ENCODE peak calls at places on chromosomes 13 and 19, in eight cellular contexts. One of them, this sample, is unnamed.

GRCh38 chr13:73961181-73961580 is 173.0 kb downstream of the KLF12 start:
- DNase-seq in tibial artery: no peak
- DNase-seq in spleen: no peak
- DNase-seq in psoas muscle: no peak
- DNase-seq in neural progenitor cell: no peak
- DNase-seq in NT2/D1: no peak
- DNase-seq in GM23338: no peak
- DNase-seq in heart left ventricle: no peak
- DNase-seq in this sample: no peak

GRCh38 chr13:95296326-95296939 is 4.8 kb downstream of the ABCC4 start:
- DNase-seq in tibial artery: no peak
- DNase-seq in psoas muscle: peak; percentile 42
- DNase-seq in GM23338: peak; percentile 80
- DNase-seq in heart left ventricle: peak; percentile 28
- DNase-seq in NT2/D1: peak; percentile 28
- DNase-seq in spleen: no peak
- DNase-seq in neural progenitor cell: peak; percentile 65
- DNase-seq in this sample: peak; percentile 51

GRCh38 chr19:37691881-37692504 is 27.6 kb downstream of the ZNF607 start:
- DNase-seq in psoas muscle: peak; percentile 85
- DNase-seq in tibial artery: peak; percentile 86
- DNase-seq in GM23338: peak; percentile 93
- DNase-seq in heart left ventricle: peak; percentile 87
- DNase-seq in neural progenitor cell: peak; percentile 91
- DNase-seq in spleen: peak; percentile 95
- DNase-seq in NT2/D1: no peak
- DNase-seq in this sample: peak; percentile 96

GRCh38 chr19:18710986-18711751 is 27.7 kb downstream of the CRTC1 start:
- DNase-seq in spleen: no peak
- DNase-seq in NT2/D1: no peak
- DNase-seq in heart left ventricle: peak; percentile 31
- DNase-seq in tibial artery: peak; percentile 81
- DNase-seq in GM23338: peak; percentile 41
- DNase-seq in psoas muscle: peak; percentile 66
- DNase-seq in neural progenitor cell: no peak
- DNase-seq in this sample: no peak

GRCh38 chr13:45337803-45338202 is 3.2 kb downstream of the TPT1 start:
- DNase-seq in tibial artery: no peak
- DNase-seq in neural progenitor cell: no peak
- DNase-seq in heart left ventricle: no peak
- DNase-seq in GM23338: no peak
- DNase-seq in spleen: no peak
- DNase-seq in NT2/D1: no peak
- DNase-seq in psoas muscle: no peak
- DNase-seq in this sample: no peak

GRCh38 chr19:55626350-55626749 is 2.0 kb upstream of the ZNF784 start:
- DNase-seq in spleen: no peak
- DNase-seq in tibial artery: no peak
- DNase-seq in heart left ventricle: no peak
- DNase-seq in neural progenitor cell: no peak
- DNase-seq in NT2/D1: no peak
- DNase-seq in GM23338: no peak
- DNase-seq in psoas muscle: no peak
- DNase-seq in this sample: no peak

GRCh38 chr13:34216251-34216650 is 398.3 kb downstream of the RFC3 start:
- DNase-seq in heart left ventricle: no peak
- DNase-seq in tibial artery: no peak
- DNase-seq in GM23338: no peak
- DNase-seq in psoas muscle: no peak
- DNase-seq in neural progenitor cell: no peak
- DNase-seq in NT2/D1: no peak
- DNase-seq in spleen: no peak
- DNase-seq in this sample: no peak

GRCh38 chr19:35451278-35452096 is 3.4 kb downstream of the FFAR2 start:
- DNase-seq in tibial artery: no peak
- DNase-seq in psoas muscle: no peak
- DNase-seq in GM23338: no peak
- DNase-seq in spleen: no peak
- DNase-seq in NT2/D1: no peak
- DNase-seq in neural progenitor cell: no peak
- DNase-seq in heart left ventricle: no peak
- DNase-seq in this sample: no peak

GRCh38 chr19:35124098-35125060 is 8.8 kb downstream of the FXYD3 start:
- DNase-seq in spleen: peak; percentile 95
- DNase-seq in tibial artery: peak; percentile 97
- DNase-seq in GM23338: peak; percentile 64
- DNase-seq in neural progenitor cell: peak; percentile 33
- DNase-seq in heart left ventricle: peak; percentile 95
- DNase-seq in psoas muscle: peak; percentile 94
- DNase-seq in NT2/D1: peak; percentile 70
- DNase-seq in this sample: peak; percentile 94

GRCh38 chr19:38850976-38851621 is 1.3 kb upstream of the HNRNPL start:
- DNase-seq in psoas muscle: no peak
- DNase-seq in NT2/D1: no peak
- DNase-seq in neural progenitor cell: peak; percentile 80
- DNase-seq in GM23338: peak; percentile 65
- DNase-seq in heart left ventricle: peak; percentile 44
- DNase-seq in tibial artery: peak; percentile 75
- DNase-seq in spleen: peak; percentile 92
- DNase-seq in this sample: no peak

GRCh38 chr19:2603320-2603719 is 99.2 kb downstream of the GNG7 start:
- DNase-seq in NT2/D1: peak; percentile 55
- DNase-seq in tibial artery: peak; percentile 85
- DNase-seq in spleen: no peak
- DNase-seq in psoas muscle: peak; percentile 63
- DNase-seq in GM23338: peak; percentile 75
- DNase-seq in neural progenitor cell: peak; percentile 58
- DNase-seq in heart left ventricle: no peak
- DNase-seq in this sample: peak; percentile 68

GRCh38 chr19:47603706-47604310 is 5.1 kb upstream of the BICRA start:
- DNase-seq in spleen: no peak
- DNase-seq in heart left ventricle: no peak
- DNase-seq in neural progenitor cell: no peak
- DNase-seq in tibial artery: no peak
- DNase-seq in GM23338: no peak
- DNase-seq in psoas muscle: no peak
- DNase-seq in NT2/D1: no peak
- DNase-seq in this sample: no peak

GRCh38 chr19:18208098-18208951 is 4.5 kb upstream of the RAB3A start:
- DNase-seq in psoas muscle: peak; percentile 49
- DNase-seq in NT2/D1: no peak
- DNase-seq in neural progenitor cell: peak; percentile 57
- DNase-seq in GM23338: peak; percentile 80
- DNase-seq in heart left ventricle: no peak
- DNase-seq in tibial artery: no peak
- DNase-seq in spleen: peak; percentile 86
- DNase-seq in this sample: peak; percentile 87

GRCh38 chr19:51001495-51001894 is at the start of gene KLK8:
- DNase-seq in spleen: no peak
- DNase-seq in psoas muscle: no peak
- DNase-seq in NT2/D1: no peak
- DNase-seq in neural progenitor cell: no peak
- DNase-seq in heart left ventricle: no peak
- DNase-seq in tibial artery: no peak
- DNase-seq in GM23338: peak; percentile 34
- DNase-seq in this sample: no peak

GRCh38 chr19:51002101-51002532 is 713 bp upstream of the KLK8 start:
- DNase-seq in spleen: no peak
- DNase-seq in neural progenitor cell: no peak
- DNase-seq in heart left ventricle: no peak
- DNase-seq in tibial artery: no peak
- DNase-seq in psoas muscle: no peak
- DNase-seq in GM23338: peak; percentile 52
- DNase-seq in NT2/D1: no peak
- DNase-seq in this sample: no peak

GRCh38 chr19:51003316-51003715 is 1.9 kb upstream of the KLK8 start:
- DNase-seq in tibial artery: no peak
- DNase-seq in neural progenitor cell: no peak
- DNase-seq in heart left ventricle: no peak
- DNase-seq in psoas muscle: no peak
- DNase-seq in NT2/D1: no peak
- DNase-seq in GM23338: no peak
- DNase-seq in spleen: peak; percentile 21
- DNase-seq in this sample: no peak

GRCh38 chr19:51000981-51001380 is 423 bp downstream of the KLK8 start:
- DNase-seq in GM23338: peak; percentile 84
- DNase-seq in heart left ventricle: no peak
- DNase-seq in neural progenitor cell: peak; percentile 44
- DNase-seq in psoas muscle: no peak
- DNase-seq in tibial artery: no peak
- DNase-seq in spleen: no peak
- DNase-seq in NT2/D1: no peak
- DNase-seq in this sample: no peak

DNA sequence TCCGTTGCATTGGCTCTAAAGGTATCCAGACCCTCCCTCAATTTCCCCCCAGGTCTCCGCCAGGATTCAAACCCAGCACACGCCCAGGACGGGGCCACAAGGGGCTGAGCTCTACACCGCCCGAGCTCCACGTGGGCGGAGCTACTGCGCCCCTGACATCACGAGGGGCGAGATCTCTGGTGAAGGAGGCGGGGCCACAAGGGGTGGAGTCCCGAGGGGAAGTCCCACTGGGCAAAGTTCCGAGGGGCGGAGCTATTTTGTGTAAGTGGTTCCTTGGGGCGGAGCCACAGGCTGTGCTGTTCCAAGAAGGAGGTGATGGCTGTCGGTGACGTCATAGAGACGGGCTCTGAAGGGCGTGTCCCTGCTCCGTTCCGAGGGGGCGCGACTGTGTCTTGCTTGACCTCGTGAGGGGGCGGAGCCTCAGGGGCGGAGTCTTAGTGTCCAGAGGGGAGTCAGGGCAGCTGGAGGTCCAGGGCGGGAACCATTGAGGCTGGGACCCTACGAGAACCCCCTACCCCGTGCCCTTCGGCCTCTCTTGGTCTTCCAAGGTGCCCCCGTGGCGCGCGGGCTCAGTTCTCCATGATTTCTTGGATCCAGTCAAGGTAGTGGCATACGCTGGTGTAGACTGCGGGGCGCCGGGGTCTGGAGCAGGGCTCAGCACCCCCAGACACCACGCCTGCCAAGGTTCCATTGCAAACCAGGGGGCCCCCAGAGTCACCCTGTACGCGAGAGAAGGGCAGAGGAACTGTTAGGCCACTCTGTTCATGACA is 1.3 kb upstream of the KLK8 start:
- DNase-seq in spleen: peak; percentile 57
- DNase-seq in heart left ventricle: no peak
- DNase-seq in psoas muscle: no peak
- DNase-seq in NT2/D1: peak; percentile 75
- DNase-seq in neural progenitor cell: peak; percentile 74
- DNase-seq in tibial artery: no peak
- DNase-seq in GM23338: peak; percentile 99
- DNase-seq in this sample: peak; percentile 17
- H3K27me3 ChIP-seq in spleen: peaks cover 75% of the 10 kb centered on the region
- H3K27me3 ChIP-seq in heart left ventricle: peaks cover 17% of the 10 kb centered on the region
- H3K27me3 ChIP-seq in psoas muscle: peaks cover 5% of the 10 kb centered on the region
- H3K27me3 ChIP-seq in NT2/D1: no peaks in the 10 kb centered on the region
- H3K27me3 ChIP-seq in neural progenitor cell: peaks cover 33% of the 10 kb centered on the region
- H3K27me3 ChIP-seq in tibial artery: no peaks in the 10 kb centered on the region
- H3K27me3 ChIP-seq in GM23338: no peaks in the 10 kb centered on the region
- H3K27me3 ChIP-seq in this sample: peaks cover 15% of the 10 kb centered on the region

GRCh38 chr19:4061683-4062575 is 4.8 kb downstream of the ZBTB7A start:
- DNase-seq in psoas muscle: peak; percentile 22
- DNase-seq in neural progenitor cell: no peak
- DNase-seq in GM23338: peak; percentile 62
- DNase-seq in spleen: peak; percentile 84
- DNase-seq in tibial artery: no peak
- DNase-seq in heart left ventricle: no peak
- DNase-seq in NT2/D1: no peak
- DNase-seq in this sample: no peak

GRCh38 chr19:4059931-4060620 is 6.6 kb downstream of the ZBTB7A start:
- DNase-seq in psoas muscle: peak; percentile 84
- DNase-seq in tibial artery: peak; percentile 82
- DNase-seq in GM23338: peak; percentile 33
- DNase-seq in spleen: peak; percentile 93
- DNase-seq in NT2/D1: no peak
- DNase-seq in neural progenitor cell: no peak
- DNase-seq in heart left ventricle: peak; percentile 69
- DNase-seq in this sample: no peak

GRCh38 chr19:4061178-4061682 is 5.5 kb downstream of the ZBTB7A start:
- DNase-seq in NT2/D1: no peak
- DNase-seq in heart left ventricle: peak; percentile 69
- DNase-seq in psoas muscle: peak; percentile 89
- DNase-seq in neural progenitor cell: no peak
- DNase-seq in tibial artery: peak; percentile 96
- DNase-seq in GM23338: peak; percentile 60
- DNase-seq in spleen: peak; percentile 93
- DNase-seq in this sample: peak; percentile 37

GRCh38 chr19:4059493-4059880 is 7.2 kb downstream of the ZBTB7A start:
- DNase-seq in psoas muscle: no peak
- DNase-seq in NT2/D1: no peak
- DNase-seq in tibial artery: no peak
- DNase-seq in GM23338: no peak
- DNase-seq in neural progenitor cell: no peak
- DNase-seq in spleen: no peak
- DNase-seq in heart left ventricle: no peak
- DNase-seq in this sample: no peak

GRCh38 chr19:4060621-4061177 is 6.0 kb downstream of the ZBTB7A start:
- DNase-seq in tibial artery: no peak
- DNase-seq in heart left ventricle: no peak
- DNase-seq in spleen: peak; percentile 84
- DNase-seq in GM23338: no peak
- DNase-seq in NT2/D1: no peak
- DNase-seq in neural progenitor cell: no peak
- DNase-seq in psoas muscle: no peak
- DNase-seq in this sample: no peak
- H3K4me3 ChIP-seq in tibial artery: peak overlapping the region; percentile 98
- H3K4me3 ChIP-seq in heart left ventricle: peak overlapping the region; percentile 69
- H3K4me3 ChIP-seq in spleen: peak overlapping the region; percentile 27
- H3K4me3 ChIP-seq in GM23338: no peak overlapping the region
- H3K4me3 ChIP-seq in NT2/D1: no peak overlapping the region
- H3K4me3 ChIP-seq in neural progenitor cell: no peak overlapping the region
- H3K4me3 ChIP-seq in psoas muscle: peak overlapping the region; percentile 97
- H3K4me3 ChIP-seq in this sample: no peak overlapping the region

DNA sequence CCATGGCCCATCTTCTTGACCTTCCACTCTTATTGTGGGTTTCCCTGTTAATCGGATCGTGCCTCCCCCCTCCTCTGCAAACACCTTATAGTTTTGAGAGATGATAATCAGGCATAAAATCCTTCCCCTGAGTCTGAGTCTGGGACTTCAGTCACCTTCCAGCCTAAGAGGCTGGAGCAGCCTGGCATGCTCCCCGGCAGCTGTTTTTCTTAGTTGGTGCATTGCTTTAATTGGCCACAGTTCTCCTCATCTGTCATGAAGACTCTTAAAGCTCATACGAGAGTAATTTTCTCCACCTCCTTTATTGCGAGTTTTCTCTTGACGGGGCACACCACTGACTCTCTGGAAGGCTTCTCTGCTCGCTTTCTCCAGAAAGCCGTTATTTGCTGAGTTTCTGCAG is 310.4 kb downstream of the ATP8A2 start:
- DNase-seq in neural progenitor cell: no peak
- DNase-seq in tibial artery: no peak
- DNase-seq in psoas muscle: no peak
- DNase-seq in GM23338: no peak
- DNase-seq in heart left ventricle: no peak
- DNase-seq in spleen: no peak
- DNase-seq in NT2/D1: no peak
- DNase-seq in this sample: no peak
- H3K27me3 ChIP-seq in neural progenitor cell: no peaks in the 10 kb centered on the region
- H3K27me3 ChIP-seq in tibial artery: no peaks in the 10 kb centered on the region
- H3K27me3 ChIP-seq in psoas muscle: no peaks in the 10 kb centered on the region
- H3K27me3 ChIP-seq in GM23338: no peaks in the 10 kb centered on the region
- H3K27me3 ChIP-seq in heart left ventricle: no peaks in the 10 kb centered on the region
- H3K27me3 ChIP-seq in spleen: no peaks in the 10 kb centered on the region
- H3K27me3 ChIP-seq in NT2/D1: no peaks in the 10 kb centered on the region
- H3K27me3 ChIP-seq in this sample: no peaks in the 10 kb centered on the region

GRCh38 chr19:46016426-46017094 is 6.3 kb downstream of the PGLYRP1 start:
- DNase-seq in neural progenitor cell: peak; percentile 93
- DNase-seq in NT2/D1: peak; percentile 61
- DNase-seq in tibial artery: peak; percentile 87
- DNase-seq in GM23338: peak; percentile 94
- DNase-seq in psoas muscle: peak; percentile 80
- DNase-seq in heart left ventricle: peak; percentile 83
- DNase-seq in spleen: peak; percentile 95
- DNase-seq in this sample: peak; percentile 83
- H3K4me3 ChIP-seq in neural progenitor cell: peak overlapping the region; percentile 49
- H3K4me3 ChIP-seq in NT2/D1: peak overlapping the region; percentile 33
- H3K4me3 ChIP-seq in tibial artery: peak overlapping the region; percentile 69
- H3K4me3 ChIP-seq in GM23338: peak overlapping the region; percentile 77
- H3K4me3 ChIP-seq in psoas muscle: peak overlapping the region; percentile 76
- H3K4me3 ChIP-seq in heart left ventricle: peak overlapping the region; percentile 61
- H3K4me3 ChIP-seq in spleen: peak overlapping the region; percentile 74
- H3K4me3 ChIP-seq in this sample: peak overlapping the region; percentile 50